ENCODE peak calls at places on chromosomes 3 and 15, in eight cellular contexts. X, U, I, F, A, O, V and J are unnamed samples.

GRCh38 chr3:53072653-53073552 is 27.0 kb upstream of the SFMBT1 start:
- DNase-seq in X (peak), U (peak), I (peak), F (peak), A (peak), O (peak), V (peak), J (peak)

GRCh38 chr15:90151989-90152645 is 49.0 kb upstream of the SEMA4B start:
- DNase-seq in X (no peak), U (peak), I (peak), F (no peak), A (no peak), O (no peak), V (no peak), J (no peak)

GRCh38 chr3:74535281-74535680 is 79.2 kb downstream of the CNTN3 start:
- DNase-seq in X (no peak), U (no peak), I (peak), F (no peak), A (no peak), O (no peak), V (no peak), J (no peak)

GRCh38 chr3:48503406-48504050 is 446 bp downstream of the SHISA5 start:
- DNase-seq in X (peak), U (peak), I (peak), F (peak), A (peak), O (no peak), V (peak), J (peak)

GRCh38 chr3:62538706-62539356 is 165.5 kb upstream of the FEZF2 start:
- DNase-seq in X (no peak), U (no peak), I (no peak), F (no peak), A (no peak), O (no peak), V (no peak), J (no peak)

GRCh38 chr3:46717447-46718231 is at the start of gene PRSS50:
- DNase-seq in X (no peak), U (no peak), I (peak), F (no peak), A (no peak), O (no peak), V (no peak), J (no peak)

GRCh38 chr3:4416961-4417360 is 50.1 kb downstream of the SUMF1 start:
- DNase-seq in X (peak), U (no peak), I (no peak), F (no peak), A (no peak), O (peak), V (no peak), J (no peak)

GRCh38 chr3:149369991-149370866 is 7.2 kb downstream of the TM4SF1 start:
- DNase-seq in X (no peak), U (no peak), I (no peak), F (no peak), A (no peak), O (peak), V (no peak), J (no peak)

GRCh38 chr3:151428386-151428785 is 32.5 kb downstream of the IGSF10 start:
- DNase-seq in X (no peak), U (no peak), I (no peak), F (no peak), A (no peak), O (no peak), V (no peak), J (no peak)

GRCh38 chr15:81363261-81363660 is 10.8 kb downstream of the TMC3 start:
- DNase-seq in X (no peak), U (no peak), I (no peak), F (no peak), A (no peak), O (no peak), V (no peak), J (no peak)

DNA sequence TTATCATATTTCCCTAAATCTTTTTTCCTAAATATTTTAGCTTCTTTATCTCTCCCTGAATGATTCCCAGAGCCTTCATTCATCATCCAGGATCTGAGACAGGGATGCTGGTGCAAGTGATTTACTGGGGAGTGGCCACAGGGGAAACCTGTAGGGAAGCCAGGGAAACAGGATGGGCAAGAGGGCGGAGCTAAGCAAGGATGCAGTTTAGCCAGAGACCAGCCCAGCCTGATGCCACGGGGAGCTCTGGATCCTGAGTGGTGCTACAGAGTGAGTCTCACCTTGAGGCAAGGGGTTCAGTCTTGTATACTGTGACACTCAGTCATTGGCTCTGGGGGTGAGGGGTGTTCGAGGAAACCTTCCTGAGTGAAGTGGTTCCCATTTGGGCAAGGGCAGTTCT is 39.7 kb upstream of the LRRFIP2 start:
- DNase-seq in X (no peak), U (no peak), I (peak), F (no peak), A (no peak), O (no peak), V (no peak), J (no peak)
- H3K27ac ChIP-seq in X (no peak), U (no peak), I (no peak), F (no peak), A (no peak), O (no peak), V (no peak), J (no peak)

GRCh38 chr15:43808435-43808950 is 8.1 kb downstream of the HYPK start:
- DNase-seq in X (no peak), U (no peak), I (no peak), F (no peak), A (no peak), O (no peak), V (no peak), J (no peak)

GRCh38 chr15:43808960-43809678 is 8.7 kb downstream of the HYPK start:
- DNase-seq in X (no peak), U (no peak), I (no peak), F (no peak), A (no peak), O (no peak), V (no peak), J (no peak)
- H3K27ac ChIP-seq in X (no peak), U (no peak), I (no peak), F (no peak), A (no peak), O (no peak), V (no peak), J (no peak)

GRCh38 chr3:97882975-97883598 is 61.3 kb downstream of the CRYBG3 start:
- DNase-seq in X (peak), U (no peak), I (no peak), F (no peak), A (no peak), O (peak), V (no peak), J (no peak)
- H3K27ac ChIP-seq in X (no peak), U (no peak), I (no peak), F (no peak), A (no peak), O (no peak), V (peak), J (no peak)

GRCh38 chr15:45187578-45187893 is 230 bp downstream of the SHF start:
- DNase-seq in X (no peak), U (no peak), I (no peak), F (no peak), A (no peak), O (no peak), V (no peak), J (no peak)
- H3K27ac ChIP-seq in X (no peak), U (no peak), I (peak), F (peak), A (peak), O (peak), V (peak), J (no peak)

GRCh38 chr3:193960485-193961172 is 175.3 kb upstream of the HES1 start:
- DNase-seq in X (no peak), U (no peak), I (no peak), F (no peak), A (no peak), O (no peak), V (no peak), J (no peak)
- H3K27ac ChIP-seq in X (no peak), U (no peak), I (peak), F (no peak), A (no peak), O (no peak), V (no peak), J (no peak)

GRCh38 chr3:86814321-86814720 is 176.6 kb downstream of the VGLL3 start:
- DNase-seq in X (no peak), U (no peak), I (no peak), F (no peak), A (no peak), O (no peak), V (no peak), J (no peak)
- H3K27ac ChIP-seq in X (no peak), U (no peak), I (peak), F (no peak), A (no peak), O (no peak), V (no peak), J (no peak)

DNA sequence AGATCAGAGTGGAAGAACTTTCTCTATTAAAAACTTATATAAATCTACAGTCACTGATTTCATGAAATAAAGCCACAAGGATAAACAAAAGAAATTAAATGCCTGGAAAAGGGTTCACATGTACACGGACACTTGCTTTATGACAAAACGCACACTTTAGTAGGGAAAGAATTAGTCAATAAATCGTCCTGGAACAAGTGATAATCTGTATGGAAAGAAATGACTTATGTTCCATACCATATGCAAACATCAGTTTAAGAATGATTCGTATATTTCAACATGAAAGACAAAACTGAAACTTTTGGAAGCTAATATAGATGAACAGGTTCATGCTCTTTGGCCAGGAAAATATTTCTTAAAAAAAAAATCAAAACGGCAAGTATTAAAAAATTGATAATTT is 40.2 kb downstream of the MEF2A start:
- DNase-seq in X (no peak), U (no peak), I (no peak), F (no peak), A (no peak), O (no peak), V (no peak), J (no peak)
- H3K27ac ChIP-seq in X (no peak), U (peak), I (no peak), F (no peak), A (no peak), O (no peak), V (peak), J (no peak)

GRCh38 chr3:81434171-81434570 is 327.3 kb downstream of the GBE1 start:
- DNase-seq in X (no peak), U (no peak), I (no peak), F (no peak), A (no peak), O (no peak), V (no peak), J (no peak)
- H3K27ac ChIP-seq in X (no peak), U (no peak), I (no peak), F (no peak), A (no peak), O (no peak), V (no peak), J (no peak)